ENCODE peak calls at places on chromosomes 3 and 15, in six cellular contexts. One of them, this sample, is unnamed.

GRCh38 chr3:187913617-187914033 is 168.4 kb upstream of the BCL6 start:
- DNase-seq in HFFc6: peak
- DNase-seq in fibroblast of lung: peak
- DNase-seq in kidney epithelial cell: no peak
- DNase-seq in colonic mucosa: peak
- DNase-seq in body of pancreas: no peak
- DNase-seq in this sample: no peak

GRCh38 chr3:83063457-83063856 is 1302.0 kb upstream of the GBE1 start:
- DNase-seq in colonic mucosa: no peak
- DNase-seq in body of pancreas: no peak
- DNase-seq in kidney epithelial cell: no peak
- DNase-seq in HFFc6: no peak
- DNase-seq in fibroblast of lung: no peak
- DNase-seq in this sample: no peak

GRCh38 chr3:127652246-127652995 is 20.3 kb upstream of the ABTB1 start:
- DNase-seq in kidney epithelial cell: no peak
- DNase-seq in colonic mucosa: no peak
- DNase-seq in fibroblast of lung: peak
- DNase-seq in HFFc6: no peak
- DNase-seq in body of pancreas: peak
- DNase-seq in this sample: peak

GRCh38 chr3:40043444-40043755 is 234.0 kb downstream of the MYRIP start:
- DNase-seq in body of pancreas: peak
- DNase-seq in fibroblast of lung: no peak
- DNase-seq in kidney epithelial cell: peak
- DNase-seq in HFFc6: peak
- DNase-seq in colonic mucosa: no peak
- DNase-seq in this sample: no peak

GRCh38 chr3:12978682-12979081 is 94.5 kb downstream of the IQSEC1 start:
- DNase-seq in body of pancreas: no peak
- DNase-seq in fibroblast of lung: no peak
- DNase-seq in HFFc6: no peak
- DNase-seq in colonic mucosa: no peak
- DNase-seq in kidney epithelial cell: no peak
- DNase-seq in this sample: no peak

GRCh38 chr3:177282028-177282655 is 84.9 kb upstream of the TBL1XR1 start:
- DNase-seq in body of pancreas: no peak
- DNase-seq in kidney epithelial cell: no peak
- DNase-seq in fibroblast of lung: no peak
- DNase-seq in HFFc6: no peak
- DNase-seq in colonic mucosa: peak
- DNase-seq in this sample: no peak

GRCh38 chr15:80550219-80550909 is 144.7 kb upstream of the ABHD17C start:
- DNase-seq in colonic mucosa: no peak
- DNase-seq in fibroblast of lung: peak
- DNase-seq in kidney epithelial cell: peak
- DNase-seq in HFFc6: peak
- DNase-seq in body of pancreas: no peak
- DNase-seq in this sample: no peak

GRCh38 chr3:197555281-197556261 is at the start of gene BDH1:
- DNase-seq in HFFc6: no peak
- DNase-seq in body of pancreas: peak
- DNase-seq in kidney epithelial cell: no peak
- DNase-seq in fibroblast of lung: no peak
- DNase-seq in colonic mucosa: peak
- DNase-seq in this sample: peak

GRCh38 chr3:13581485-13582365 is 32.8 kb downstream of the FBLN2 start:
- DNase-seq in body of pancreas: peak
- DNase-seq in fibroblast of lung: peak
- DNase-seq in HFFc6: no peak
- DNase-seq in kidney epithelial cell: no peak
- DNase-seq in colonic mucosa: no peak
- DNase-seq in this sample: no peak

GRCh38 chr3:172846103-172846561 is 95.6 kb downstream of the ECT2 start:
- DNase-seq in kidney epithelial cell: no peak
- DNase-seq in colonic mucosa: no peak
- DNase-seq in body of pancreas: no peak
- DNase-seq in HFFc6: no peak
- DNase-seq in fibroblast of lung: no peak
- DNase-seq in this sample: no peak

GRCh38 chr15:92846716-92847115 is 53.4 kb upstream of the CHD2 start:
- DNase-seq in fibroblast of lung: peak
- DNase-seq in HFFc6: no peak
- DNase-seq in body of pancreas: no peak
- DNase-seq in kidney epithelial cell: no peak
- DNase-seq in colonic mucosa: no peak
- DNase-seq in this sample: no peak

GRCh38 chr15:62453979-62454378 is 288.9 kb upstream of the C2CD4B start:
- DNase-seq in body of pancreas: no peak
- DNase-seq in fibroblast of lung: peak
- DNase-seq in colonic mucosa: no peak
- DNase-seq in kidney epithelial cell: no peak
- DNase-seq in HFFc6: peak
- DNase-seq in this sample: no peak

GRCh38 chr3:132007617-132008016 is 27.2 kb downstream of the CPNE4 start:
- DNase-seq in colonic mucosa: no peak
- DNase-seq in HFFc6: no peak
- DNase-seq in kidney epithelial cell: no peak
- DNase-seq in body of pancreas: no peak
- DNase-seq in fibroblast of lung: no peak
- DNase-seq in this sample: no peak

GRCh38 chr15:28943611-28944230 is 57.9 kb downstream of the APBA2 start:
- DNase-seq in body of pancreas: no peak
- DNase-seq in colonic mucosa: no peak
- DNase-seq in fibroblast of lung: no peak
- DNase-seq in kidney epithelial cell: no peak
- DNase-seq in HFFc6: no peak
- DNase-seq in this sample: no peak

GRCh38 chr15:82532383-82532990 is 7.8 kb downstream of the RPS17 start:
- DNase-seq in fibroblast of lung: no peak
- DNase-seq in HFFc6: no peak
- DNase-seq in body of pancreas: peak
- DNase-seq in kidney epithelial cell: no peak
- DNase-seq in colonic mucosa: no peak
- DNase-seq in this sample: no peak

GRCh38 chr15:34185666-34186065 is 24.2 kb downstream of the KATNBL1 start:
- DNase-seq in kidney epithelial cell: no peak
- DNase-seq in HFFc6: no peak
- DNase-seq in fibroblast of lung: no peak
- DNase-seq in colonic mucosa: no peak
- DNase-seq in body of pancreas: no peak
- DNase-seq in this sample: no peak

GRCh38 chr15:64387562-64388168 is at the start of gene TRIP4:
- DNase-seq in fibroblast of lung: peak
- DNase-seq in body of pancreas: peak
- DNase-seq in kidney epithelial cell: peak
- DNase-seq in colonic mucosa: peak
- DNase-seq in HFFc6: peak
- DNase-seq in this sample: peak
- TF ChIP-seq CTCF in fibroblast of lung: no peak
- TF ChIP-seq CTCF in body of pancreas: peak
- TF ChIP-seq CTCF in kidney epithelial cell: no peak
- TF ChIP-seq CTCF in colonic mucosa: no peak
- TF ChIP-seq CTCF in HFFc6: no peak
- TF ChIP-seq CTCF in this sample: no peak

DNA sequence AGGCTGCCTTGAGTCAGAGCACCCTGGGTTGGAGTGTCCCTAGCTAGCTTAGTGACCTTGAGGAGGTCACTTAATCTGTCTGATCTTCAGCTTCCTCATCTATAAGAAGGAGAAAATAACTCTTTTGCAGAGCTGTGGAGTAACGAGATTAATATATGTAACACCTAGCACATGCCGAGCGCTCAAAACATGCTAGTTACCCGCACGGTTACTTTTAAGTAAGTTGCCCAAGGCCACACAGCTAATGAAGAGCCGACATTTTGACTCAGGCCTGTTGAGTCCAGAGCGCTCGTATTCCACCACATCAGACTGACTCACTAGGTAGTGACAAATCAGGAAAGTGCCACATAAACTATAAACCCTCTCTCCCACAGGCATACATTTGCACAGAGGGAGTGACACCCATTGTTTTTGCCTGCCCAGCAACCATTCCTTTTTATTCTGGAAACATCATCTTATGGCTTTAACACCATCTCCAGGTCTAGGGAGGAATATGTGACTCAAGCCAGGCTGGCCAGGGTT is 42.4 kb downstream of the BHLHE40 start:
- DNase-seq in body of pancreas: no peak
- DNase-seq in fibroblast of lung: peak
- DNase-seq in HFFc6: peak
- DNase-seq in kidney epithelial cell: peak
- DNase-seq in colonic mucosa: no peak
- DNase-seq in this sample: no peak
- TF ChIP-seq CTCF in body of pancreas: no peak
- TF ChIP-seq CTCF in fibroblast of lung: no peak
- TF ChIP-seq CTCF in HFFc6: no peak
- TF ChIP-seq CTCF in kidney epithelial cell: no peak
- TF ChIP-seq CTCF in colonic mucosa: no peak
- TF ChIP-seq CTCF in this sample: no peak

GRCh38 chr3:8436667-8437287 is 64.8 kb upstream of the LMCD1 start:
- DNase-seq in body of pancreas: peak
- DNase-seq in colonic mucosa: no peak
- DNase-seq in HFFc6: no peak
- DNase-seq in fibroblast of lung: no peak
- DNase-seq in kidney epithelial cell: no peak
- DNase-seq in this sample: no peak
- TF ChIP-seq CTCF in body of pancreas: no peak
- TF ChIP-seq CTCF in colonic mucosa: no peak
- TF ChIP-seq CTCF in HFFc6: no peak
- TF ChIP-seq CTCF in fibroblast of lung: no peak
- TF ChIP-seq CTCF in kidney epithelial cell: no peak
- TF ChIP-seq CTCF in this sample: no peak

GRCh38 chr3:46395210-46395661 is 11.6 kb downstream of the CCR5AS start:
- DNase-seq in kidney epithelial cell: no peak
- DNase-seq in body of pancreas: no peak
- DNase-seq in HFFc6: no peak
- DNase-seq in colonic mucosa: no peak
- DNase-seq in fibroblast of lung: no peak
- DNase-seq in this sample: no peak
- TF ChIP-seq CTCF in kidney epithelial cell: peak
- TF ChIP-seq CTCF in body of pancreas: no peak
- TF ChIP-seq CTCF in HFFc6: no peak
- TF ChIP-seq CTCF in colonic mucosa: no peak
- TF ChIP-seq CTCF in fibroblast of lung: no peak
- TF ChIP-seq CTCF in this sample: no peak